ENCODE peak calls at places on chromosomes 3 and 15, in seven cellular contexts. One of them, this sample, is unnamed.

GRCh38 chr3:102092617-102093466 is 243.5 kb downstream of the NFKBIZ start:
- DNase-seq in mammary epithelial cell: peak
- DNase-seq in hepatocyte: no peak
- DNase-seq in MM.1S: peak
- DNase-seq in K562: no peak
- DNase-seq in HepG2: no peak
- DNase-seq in fibroblast of lung: no peak
- DNase-seq in this sample: no peak

GRCh38 chr3:188270423-188270972 is 116.5 kb downstream of the LPP start:
- DNase-seq in mammary epithelial cell: peak
- DNase-seq in hepatocyte: peak
- DNase-seq in fibroblast of lung: peak
- DNase-seq in HepG2: peak
- DNase-seq in K562: no peak
- DNase-seq in MM.1S: no peak
- DNase-seq in this sample: no peak

GRCh38 chr3:183006396-183007002 is 26.2 kb upstream of the DCUN1D1 start:
- DNase-seq in fibroblast of lung: no peak
- DNase-seq in MM.1S: no peak
- DNase-seq in hepatocyte: no peak
- DNase-seq in HepG2: no peak
- DNase-seq in mammary epithelial cell: no peak
- DNase-seq in K562: no peak
- DNase-seq in this sample: no peak

GRCh38 chr3:194928831-194929594 is 243.3 kb downstream of the FAM43A start:
- DNase-seq in HepG2: no peak
- DNase-seq in mammary epithelial cell: no peak
- DNase-seq in fibroblast of lung: no peak
- DNase-seq in K562: peak
- DNase-seq in MM.1S: no peak
- DNase-seq in hepatocyte: no peak
- DNase-seq in this sample: no peak

GRCh38 chr15:68806220-68807105 is 14.2 kb downstream of the ANP32A start:
- DNase-seq in mammary epithelial cell: no peak
- DNase-seq in MM.1S: no peak
- DNase-seq in HepG2: no peak
- DNase-seq in hepatocyte: no peak
- DNase-seq in K562: no peak
- DNase-seq in fibroblast of lung: no peak
- DNase-seq in this sample: no peak

GRCh38 chr15:37933685-37934084 is 755 bp upstream of the TMCO5A start:
- DNase-seq in mammary epithelial cell: no peak
- DNase-seq in fibroblast of lung: peak
- DNase-seq in HepG2: no peak
- DNase-seq in hepatocyte: peak
- DNase-seq in MM.1S: no peak
- DNase-seq in K562: no peak
- DNase-seq in this sample: no peak

GRCh38 chr3:196440041-196440537 is 7.9 kb upstream of the UBXN7 start:
- DNase-seq in fibroblast of lung: peak
- DNase-seq in hepatocyte: no peak
- DNase-seq in MM.1S: no peak
- DNase-seq in K562: no peak
- DNase-seq in mammary epithelial cell: no peak
- DNase-seq in HepG2: no peak
- DNase-seq in this sample: no peak

GRCh38 chr3:22734207-22734606 is 468.9 kb upstream of the UBE2E2 start:
- DNase-seq in HepG2: no peak
- DNase-seq in MM.1S: no peak
- DNase-seq in K562: no peak
- DNase-seq in mammary epithelial cell: no peak
- DNase-seq in hepatocyte: no peak
- DNase-seq in fibroblast of lung: no peak
- DNase-seq in this sample: no peak

GRCh38 chr3:168485897-168486296 is 390.2 kb upstream of the GOLIM4 start:
- DNase-seq in K562: no peak
- DNase-seq in fibroblast of lung: no peak
- DNase-seq in HepG2: no peak
- DNase-seq in MM.1S: no peak
- DNase-seq in mammary epithelial cell: no peak
- DNase-seq in hepatocyte: no peak
- DNase-seq in this sample: no peak

GRCh38 chr3:27717200-27717852 is 4.8 kb downstream of the EOMES start:
- DNase-seq in hepatocyte: no peak
- DNase-seq in mammary epithelial cell: no peak
- DNase-seq in HepG2: no peak
- DNase-seq in MM.1S: no peak
- DNase-seq in fibroblast of lung: no peak
- DNase-seq in K562: no peak
- DNase-seq in this sample: no peak
- TF ChIP-seq EZH2 in hepatocyte: no peak
- TF ChIP-seq EZH2 in mammary epithelial cell: no peak
- TF ChIP-seq EZH2 in HepG2: no peak
- TF ChIP-seq EZH2 in MM.1S: no peak
- TF ChIP-seq EZH2 in fibroblast of lung: peak
- TF ChIP-seq EZH2 in K562: no peak
- TF ChIP-seq EZH2 in this sample: no peak

GRCh38 chr3:197791120-197792018 is at the start of gene LRCH3:
- DNase-seq in mammary epithelial cell: peak
- DNase-seq in fibroblast of lung: peak
- DNase-seq in MM.1S: peak
- DNase-seq in hepatocyte: peak
- DNase-seq in K562: peak
- DNase-seq in HepG2: peak
- DNase-seq in this sample: no peak
- TF ChIP-seq EZH2 in mammary epithelial cell: no peak
- TF ChIP-seq EZH2 in fibroblast of lung: no peak
- TF ChIP-seq EZH2 in MM.1S: no peak
- TF ChIP-seq EZH2 in hepatocyte: no peak
- TF ChIP-seq EZH2 in K562: no peak
- TF ChIP-seq EZH2 in HepG2: no peak
- TF ChIP-seq EZH2 in this sample: no peak

DNA sequence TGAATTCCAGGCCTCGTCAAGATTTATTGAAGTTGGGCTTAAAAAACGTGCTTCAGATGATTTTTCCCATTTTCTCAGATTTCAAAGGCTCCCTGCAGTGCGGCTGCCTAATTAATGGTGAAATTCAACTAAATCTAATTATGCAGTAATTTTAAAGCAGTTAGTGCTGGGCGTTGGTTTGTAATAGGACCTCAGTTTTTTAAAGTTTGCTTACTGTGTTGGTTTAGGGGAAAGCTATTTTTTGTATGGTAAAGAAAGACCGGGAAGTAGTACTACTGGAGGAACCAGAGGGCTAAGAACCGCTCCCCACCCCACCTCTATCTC is 11.6 kb downstream of the NR2F2 start:
- DNase-seq in fibroblast of lung: peak
- DNase-seq in hepatocyte: no peak
- DNase-seq in MM.1S: no peak
- DNase-seq in HepG2: no peak
- DNase-seq in K562: no peak
- DNase-seq in mammary epithelial cell: no peak
- DNase-seq in this sample: no peak
- TF ChIP-seq EZH2 in fibroblast of lung: no peak
- TF ChIP-seq EZH2 in hepatocyte: no peak
- TF ChIP-seq EZH2 in MM.1S: no peak
- TF ChIP-seq EZH2 in HepG2: no peak
- TF ChIP-seq EZH2 in K562: no peak
- TF ChIP-seq EZH2 in mammary epithelial cell: no peak
- TF ChIP-seq EZH2 in this sample: no peak

GRCh38 chr3:138935864-138936762 is 10.8 kb downstream of the FOXL2 start:
- DNase-seq in K562: peak
- DNase-seq in fibroblast of lung: peak
- DNase-seq in hepatocyte: peak
- DNase-seq in HepG2: peak
- DNase-seq in MM.1S: peak
- DNase-seq in mammary epithelial cell: peak
- DNase-seq in this sample: no peak
- TF ChIP-seq EZH2 in K562: no peak
- TF ChIP-seq EZH2 in fibroblast of lung: no peak
- TF ChIP-seq EZH2 in hepatocyte: peak
- TF ChIP-seq EZH2 in HepG2: no peak
- TF ChIP-seq EZH2 in MM.1S: no peak
- TF ChIP-seq EZH2 in mammary epithelial cell: peak
- TF ChIP-seq EZH2 in this sample: peak

GRCh38 chr3:53495518-53496501 is 1.4 kb downstream of the CACNA1D start:
- DNase-seq in mammary epithelial cell: no peak
- DNase-seq in MM.1S: no peak
- DNase-seq in K562: no peak
- DNase-seq in HepG2: no peak
- DNase-seq in hepatocyte: peak
- DNase-seq in fibroblast of lung: no peak
- DNase-seq in this sample: no peak
- TF ChIP-seq EZH2 in mammary epithelial cell: peak
- TF ChIP-seq EZH2 in MM.1S: no peak
- TF ChIP-seq EZH2 in K562: no peak
- TF ChIP-seq EZH2 in HepG2: no peak
- TF ChIP-seq EZH2 in hepatocyte: peak
- TF ChIP-seq EZH2 in fibroblast of lung: peak
- TF ChIP-seq EZH2 in this sample: peak